ENCODE peak calls at places on chromosomes 11 and 22, in four cellular contexts. H is AG09309, O is NCI-H446, G is mucosa of gallbladder. N is an unnamed sample.

GRCh38 chr11:69106124-69106811 is 49.5 kb upstream of the SMIM38 start:
- DNase-seq in H (no peak), O (no peak), G (no peak), N (no peak)

GRCh38 chr22:46933526-46933925 is 171.1 kb downstream of the TBC1D22A start:
- DNase-seq in H (no peak), O (no peak), G (no peak), N (no peak)

GRCh38 chr11:126360049-126360446 is 4.6 kb downstream of the ST3GAL4 start:
- DNase-seq in H (no peak), O (no peak), G (no peak), N (no peak)

GRCh38 chr11:3134651-3135490 is 30.2 kb downstream of the OSBPL5 start:
- DNase-seq in H (no peak), O (no peak), G (no peak), N (no peak)

GRCh38 chr11:92384316-92384715 is 159.7 kb downstream of the FAT3 start:
- DNase-seq in H (no peak), O (no peak), G (no peak), N (no peak)

GRCh38 chr11:46381836-46382643 is 571 bp downstream of the MDK start:
- DNase-seq in H (no peak), O (no peak), G (no peak), N (no peak)

GRCh38 chr11:124442442-124442841 is 3.1 kb downstream of the OR8B8 start:
- DNase-seq in H (no peak), O (no peak), G (no peak), N (no peak)

GRCh38 chr11:110571286-110571685 is 141.0 kb downstream of the ARHGAP20 start:
- DNase-seq in H (no peak), O (no peak), G (no peak), N (no peak)

GRCh38 chr11:108906329-108906728 is 241.5 kb downstream of the DDX10 start:
- DNase-seq in H (no peak), O (no peak), G (no peak), N (no peak)

GRCh38 chr11:35138949-35139881 is at the start of gene CD44:
- DNase-seq in H (peak), O (peak), G (peak), N (no peak)

GRCh38 chr11:108780119-108780518 is 115.2 kb downstream of the DDX10 start:
- DNase-seq in H (no peak), O (no peak), G (no peak), N (no peak)

GRCh38 chr11:2801711-2802388 is 83.7 kb downstream of the CDKN1C start:
- DNase-seq in H (no peak), O (no peak), G (no peak), N (no peak)

GRCh38 chr22:27990879-27991278 is 71.8 kb upstream of the PITPNB start:
- DNase-seq in H (no peak), O (no peak), G (peak), N (no peak)

GRCh38 chr22:38397189-38398097 is 57.6 kb downstream of the KCNJ4 start:
- DNase-seq in H (no peak), O (peak), G (no peak), N (no peak)

GRCh38 chr11:101441747-101442146 is 142.1 kb downstream of the TRPC6 start:
- DNase-seq in H (no peak), O (no peak), G (peak), N (no peak)

GRCh38 chr11:70200212-70200844 is 2.8 kb upstream of the FADD start:
- DNase-seq in H (no peak), O (no peak), G (no peak), N (no peak)

GRCh38 chr11:103652013-103652412 is 384.4 kb upstream of the DDI1 start:
- DNase-seq in H (no peak), O (no peak), G (no peak), N (no peak)